ENCODE peak calls at places on chromosomes 3 and 15, in five cellular contexts. L is GM23248; R is tibial nerve; H is CD8-positive, alpha-beta memory T cell; E is suprapubic skin. A is an unnamed sample. For H3K36me3, the result is how much of the 10 kb centered on the place peaks cover.

GRCh38 chr3:148466143-148466542 is 231.6 kb upstream of the AGTR1 start:
- DNase-seq in L (peak), R (no peak), H (no peak), E (no peak), A (peak)

GRCh38 chr15:49083471-49084284 is 37.4 kb upstream of the SECISBP2L start:
- DNase-seq in L (peak), R (no peak), H (no peak), E (no peak), A (peak)

GRCh38 chr3:146536681-146537080 is 7.7 kb downstream of the PLSCR1 start:
- DNase-seq in L (no peak), R (no peak), H (no peak), E (no peak), A (peak)

GRCh38 chr3:186109897-186110803 is 1.3 kb upstream of the ETV5 start:
- DNase-seq in L (peak), R (no peak), H (no peak), E (peak), A (peak)

GRCh38 chr3:172446198-172446597 is 2.1 kb downstream of the GHSR start:
- DNase-seq in L (no peak), R (no peak), H (no peak), E (no peak), A (no peak)

GRCh38 chr3:98806583-98806982 is 43.4 kb downstream of the ST3GAL6 start:
- DNase-seq in L (no peak), R (no peak), H (no peak), E (no peak), A (peak)

GRCh38 chr15:27260523-27260922 is 289.5 kb downstream of the GABRG3 start:
- DNase-seq in L (no peak), R (no peak), H (no peak), E (no peak), A (no peak)

GRCh38 chr3:102078864-102079808 is 229.8 kb downstream of the NFKBIZ start:
- DNase-seq in L (no peak), R (no peak), H (no peak), E (no peak), A (no peak)

GRCh38 chr3:197880361-197881339 is 69.3 kb upstream of the RPL35A start:
- DNase-seq in L (no peak), R (no peak), H (no peak), E (no peak), A (no peak)

GRCh38 chr3:108552267-108553159 is 36.7 kb downstream of the CIP2A start:
- DNase-seq in L (peak), R (peak), H (peak), E (no peak), A (peak)

GRCh38 chr3:35946857-35947514 is 307.7 kb downstream of the ARPP21 start:
- DNase-seq in L (no peak), R (no peak), H (no peak), E (no peak), A (no peak)

GRCh38 chr15:77709135-77709886 is 76.6 kb upstream of the LINGO1 start:
- DNase-seq in L (no peak), R (no peak), H (no peak), E (no peak), A (no peak)

GRCh38 chr3:22306454-22306853 is 555.4 kb upstream of the ZNF385D start:
- DNase-seq in L (no peak), R (no peak), H (no peak), E (no peak), A (no peak)

DNA sequence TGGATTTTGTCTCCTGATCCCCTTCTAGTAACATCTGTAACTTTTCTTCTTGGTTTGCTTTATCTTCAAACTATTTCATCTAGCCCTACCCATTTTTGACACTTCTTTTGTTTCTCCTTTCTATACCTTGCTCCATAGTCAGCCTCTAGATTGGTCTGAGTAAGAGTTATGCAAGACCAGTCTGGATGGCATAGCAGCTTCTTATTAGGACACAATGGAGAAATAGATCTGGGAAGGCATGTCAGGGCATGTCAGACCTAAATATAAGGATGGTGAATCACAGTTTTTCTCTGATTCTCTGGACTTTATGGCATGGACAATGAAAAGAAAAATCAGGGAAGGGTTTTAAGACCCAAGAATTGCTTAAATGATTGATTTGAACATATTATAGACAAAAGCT is 452.5 kb downstream of the RAP2B start:
- DNase-seq in L (peak), R (no peak), H (no peak), E (no peak), A (peak)
- H3K36me3 ChIP-seq in L (under half), R (under half), H (under half), E (under half), A (under half)

GRCh38 chr3:156797368-156797767 is 28.8 kb upstream of the LEKR1 start:
- DNase-seq in L (no peak), R (no peak), H (no peak), E (no peak), A (no peak)

GRCh38 chr3:156792945-156793344 is 33.2 kb upstream of the LEKR1 start:
- DNase-seq in L (peak), R (no peak), H (no peak), E (no peak), A (no peak)

GRCh38 chr3:156793400-156793799 is 32.8 kb upstream of the LEKR1 start:
- DNase-seq in L (no peak), R (no peak), H (no peak), E (no peak), A (no peak)

GRCh38 chr3:156793851-156794250 is 32.3 kb upstream of the LEKR1 start:
- DNase-seq in L (no peak), R (no peak), H (no peak), E (no peak), A (no peak)

GRCh38 chr3:156795890-156796451 is 30.2 kb upstream of the LEKR1 start:
- DNase-seq in L (no peak), R (no peak), H (no peak), E (no peak), A (no peak)
- H3K27ac ChIP-seq in L (peak), R (no peak), H (no peak), E (no peak), A (no peak)

GRCh38 chr3:124817079-124817478 is 70.1 kb downstream of the ITGB5 start:
- DNase-seq in L (no peak), R (no peak), H (no peak), E (no peak), A (no peak)
- H3K36me3 ChIP-seq in L (under half), R (under half), H (under half), E (under half), A (under half)

GRCh38 chr3:149587383-149587782 is 70.4 kb downstream of the WWTR1 start:
- DNase-seq in L (no peak), R (no peak), H (no peak), E (no peak), A (no peak)

GRCh38 chr3:149584236-149584635 is 73.6 kb downstream of the WWTR1 start:
- DNase-seq in L (no peak), R (no peak), H (no peak), E (no peak), A (no peak)

GRCh38 chr3:149586871-149587270 is 71.0 kb downstream of the WWTR1 start:
- DNase-seq in L (peak), R (no peak), H (no peak), E (no peak), A (peak)

GRCh38 chr3:149582395-149582794 is 75.4 kb downstream of the WWTR1 start:
- DNase-seq in L (no peak), R (no peak), H (no peak), E (no peak), A (no peak)

DNA sequence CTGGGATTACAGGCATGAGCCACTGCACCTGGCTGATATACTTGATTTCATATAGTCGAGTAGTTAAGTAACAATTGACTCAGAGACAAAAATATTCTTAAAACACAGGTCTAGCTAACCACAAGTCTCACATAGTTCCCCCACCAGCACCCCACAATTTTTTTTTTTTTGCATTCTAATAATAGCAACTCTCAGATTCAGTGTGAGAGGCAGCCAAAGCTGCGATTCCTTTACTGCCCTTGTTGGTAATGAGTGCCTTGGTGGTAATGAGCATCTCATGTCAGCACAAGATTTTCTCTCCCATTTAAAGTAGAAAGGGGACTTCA is 72.5 kb downstream of the WWTR1 start:
- DNase-seq in L (no peak), R (no peak), H (no peak), E (no peak), A (peak)
- H3K27ac ChIP-seq in L (no peak), R (no peak), H (no peak), E (no peak), A (no peak)